ENCODE peak calls at places on chromosomes 4 and X, in five cellular contexts. One of them, this sample, is unnamed.
A peak's percentile ranks its signal among the peaks of the same experiment; 100 is the strongest.

GRCh38 chr4:182809417-182810102 is 107.6 kb downstream of the DCTD start:
- DNase-seq in cardiac fibroblast: no peak
- DNase-seq in AG09309: no peak
- DNase-seq in astrocyte of the cerebellum: no peak
- DNase-seq in lower leg skin: no peak
- DNase-seq in this sample: peak; percentile 6

GRCh38 chr4:112289407-112290253 is 3.9 kb upstream of the TIFA start:
- DNase-seq in cardiac fibroblast: no peak
- DNase-seq in AG09309: no peak
- DNase-seq in astrocyte of the cerebellum: no peak
- DNase-seq in lower leg skin: no peak
- DNase-seq in this sample: no peak

GRCh38 chr4:71229477-71230257 is 109.2 kb upstream of the SLC4A4 start:
- DNase-seq in cardiac fibroblast: peak; percentile 64
- DNase-seq in AG09309: no peak
- DNase-seq in astrocyte of the cerebellum: peak; percentile 38
- DNase-seq in lower leg skin: no peak
- DNase-seq in this sample: peak; percentile 74

GRCh38 chrX:15930585-15930984 is 76.0 kb upstream of the AP1S2 start:
- DNase-seq in cardiac fibroblast: peak; percentile 66
- DNase-seq in AG09309: peak; percentile 28
- DNase-seq in astrocyte of the cerebellum: peak; percentile 29
- DNase-seq in lower leg skin: no peak
- DNase-seq in this sample: peak; percentile 72

GRCh38 chr4:1992468-1993168 is 16.2 kb downstream of the NELFA start:
- DNase-seq in cardiac fibroblast: no peak
- DNase-seq in AG09309: no peak
- DNase-seq in astrocyte of the cerebellum: no peak
- DNase-seq in lower leg skin: peak; percentile 79
- DNase-seq in this sample: no peak

GRCh38 chr4:186161138-186161537 is 30.2 kb upstream of the CYP4V2 start:
- DNase-seq in cardiac fibroblast: no peak
- DNase-seq in AG09309: no peak
- DNase-seq in astrocyte of the cerebellum: no peak
- DNase-seq in lower leg skin: no peak
- DNase-seq in this sample: no peak

GRCh38 chr4:186587416-186588018 is 32.1 kb upstream of the MTNR1A start:
- DNase-seq in cardiac fibroblast: peak; percentile 78
- DNase-seq in AG09309: no peak
- DNase-seq in astrocyte of the cerebellum: peak; percentile 46
- DNase-seq in lower leg skin: peak; percentile 90
- DNase-seq in this sample: peak; percentile 58

GRCh38 chrX:44705817-44706551 is 137.8 kb upstream of the DUSP21 start:
- DNase-seq in cardiac fibroblast: no peak
- DNase-seq in AG09309: no peak
- DNase-seq in astrocyte of the cerebellum: no peak
- DNase-seq in lower leg skin: peak; percentile 29
- DNase-seq in this sample: peak; percentile 1

GRCh38 chr4:1407657-1408333 is 1.6 kb upstream of the NKX1-1 start:
- DNase-seq in cardiac fibroblast: no peak
- DNase-seq in AG09309: no peak
- DNase-seq in astrocyte of the cerebellum: no peak
- DNase-seq in lower leg skin: peak; percentile 49
- DNase-seq in this sample: no peak

GRCh38 chr4:159142254-159142653 is 39.4 kb downstream of the RAPGEF2 start:
- DNase-seq in cardiac fibroblast: peak; percentile 69
- DNase-seq in AG09309: no peak
- DNase-seq in astrocyte of the cerebellum: no peak
- DNase-seq in lower leg skin: no peak
- DNase-seq in this sample: peak; percentile 52

GRCh38 chr4:151322565-151322964 is 2.8 kb downstream of the SH3D19 start:
- DNase-seq in cardiac fibroblast: no peak
- DNase-seq in AG09309: no peak
- DNase-seq in astrocyte of the cerebellum: no peak
- DNase-seq in lower leg skin: no peak
- DNase-seq in this sample: peak; percentile 7

GRCh38 chr4:126761947-126762650 is 870.7 kb upstream of the INTU start:
- DNase-seq in cardiac fibroblast: no peak
- DNase-seq in AG09309: no peak
- DNase-seq in astrocyte of the cerebellum: no peak
- DNase-seq in lower leg skin: no peak
- DNase-seq in this sample: no peak

GRCh38 chr4:112916868-112917267 is 132.6 kb upstream of the ANK2 start:
- DNase-seq in cardiac fibroblast: peak; percentile 55
- DNase-seq in AG09309: no peak
- DNase-seq in astrocyte of the cerebellum: peak; percentile 31
- DNase-seq in lower leg skin: no peak
- DNase-seq in this sample: peak; percentile 54

GRCh38 chrX:151206871-151207270 is 30.5 kb downstream of the GPR50 start:
- DNase-seq in cardiac fibroblast: no peak
- DNase-seq in AG09309: no peak
- DNase-seq in astrocyte of the cerebellum: no peak
- DNase-seq in lower leg skin: no peak
- DNase-seq in this sample: no peak

GRCh38 chrX:48474127-48474526 is 1.9 kb upstream of the FTSJ1 start:
- DNase-seq in cardiac fibroblast: peak; percentile 47
- DNase-seq in AG09309: no peak
- DNase-seq in astrocyte of the cerebellum: no peak
- DNase-seq in lower leg skin: no peak
- DNase-seq in this sample: no peak

GRCh38 chr4:147596377-147596776 is 20.8 kb upstream of the TMEM184C start:
- DNase-seq in cardiac fibroblast: no peak
- DNase-seq in AG09309: no peak
- DNase-seq in astrocyte of the cerebellum: no peak
- DNase-seq in lower leg skin: no peak
- DNase-seq in this sample: no peak

GRCh38 chrX:18887177-18887820 is 96.6 kb downstream of the PHKA2 start:
- DNase-seq in cardiac fibroblast: no peak
- DNase-seq in AG09309: no peak
- DNase-seq in astrocyte of the cerebellum: no peak
- DNase-seq in lower leg skin: no peak
- DNase-seq in this sample: no peak

GRCh38 chrX:54012830-54013500 is 31.3 kb downstream of the PHF8 start:
- DNase-seq in cardiac fibroblast: no peak
- DNase-seq in AG09309: no peak
- DNase-seq in astrocyte of the cerebellum: no peak
- DNase-seq in lower leg skin: no peak
- DNase-seq in this sample: no peak

GRCh38 chr4:26073886-26074560 is 160.0 kb downstream of the SMIM20 start:
- DNase-seq in cardiac fibroblast: no peak
- DNase-seq in AG09309: no peak
- DNase-seq in astrocyte of the cerebellum: no peak
- DNase-seq in lower leg skin: no peak
- DNase-seq in this sample: no peak

GRCh38 chrX:15769300-15769954 is 20.9 kb upstream of the ZRSR2 start:
- DNase-seq in cardiac fibroblast: no peak
- DNase-seq in AG09309: no peak
- DNase-seq in astrocyte of the cerebellum: no peak
- DNase-seq in lower leg skin: no peak
- DNase-seq in this sample: peak; percentile 39

GRCh38 chrX:140815868-140816267 is 106.3 kb downstream of the LINC00632 start:
- DNase-seq in cardiac fibroblast: peak; percentile 52
- DNase-seq in AG09309: peak; percentile 2
- DNase-seq in astrocyte of the cerebellum: peak; percentile 8
- DNase-seq in lower leg skin: no peak
- DNase-seq in this sample: peak; percentile 40

DNA sequence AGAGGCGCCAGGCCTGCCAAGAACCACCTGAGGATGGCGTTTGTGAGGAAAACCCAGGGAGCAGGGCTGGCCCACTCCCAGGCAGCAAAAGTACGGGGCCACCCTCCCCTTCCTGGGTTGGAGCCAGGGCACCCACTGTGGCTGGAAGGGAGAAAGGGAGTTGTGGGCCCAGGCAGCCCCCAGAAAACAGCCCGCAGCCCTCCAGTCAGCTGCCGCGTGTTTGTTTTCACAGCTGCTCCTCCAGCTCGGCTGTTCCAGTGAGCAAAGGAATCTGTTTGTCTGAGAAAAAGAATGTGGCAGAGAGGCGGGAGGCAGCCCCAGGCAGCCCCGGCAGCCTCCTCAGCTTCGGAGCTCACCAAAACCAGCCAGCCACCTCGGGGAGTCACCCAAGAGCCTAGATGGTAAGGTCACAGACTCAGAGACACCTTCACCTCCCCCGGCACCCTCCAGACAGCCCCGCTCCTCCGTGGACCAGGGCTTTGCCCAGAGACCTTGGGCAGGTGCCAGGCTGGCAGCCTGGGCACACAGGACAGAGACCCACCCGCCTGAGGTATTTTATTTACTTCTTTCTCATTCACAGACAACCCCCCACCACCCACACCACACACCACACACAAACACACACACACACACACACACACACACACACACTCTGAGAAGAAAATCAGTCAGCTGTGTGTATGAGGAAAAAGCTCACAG is 338.1 kb downstream of the BCOR start:
- DNase-seq in cardiac fibroblast: peak; percentile 72
- DNase-seq in AG09309: no peak
- DNase-seq in astrocyte of the cerebellum: peak; percentile 56
- DNase-seq in lower leg skin: no peak
- DNase-seq in this sample: peak; percentile 73
- TF ChIP-seq CTCF in cardiac fibroblast: no peak
- TF ChIP-seq CTCF in AG09309: no peak
- TF ChIP-seq CTCF in astrocyte of the cerebellum: no peak
- TF ChIP-seq CTCF in lower leg skin: no peak
- TF ChIP-seq CTCF in this sample: no peak

GRCh38 chr4:110074570-110074969 is 123.8 kb downstream of the ELOVL6 start:
- DNase-seq in cardiac fibroblast: no peak
- DNase-seq in AG09309: no peak
- DNase-seq in astrocyte of the cerebellum: no peak
- DNase-seq in lower leg skin: no peak
- DNase-seq in this sample: no peak
- H3K4me3 ChIP-seq in cardiac fibroblast: no peak overlapping the region
- H3K4me3 ChIP-seq in AG09309: no peak overlapping the region
- H3K4me3 ChIP-seq in astrocyte of the cerebellum: no peak overlapping the region
- H3K4me3 ChIP-seq in lower leg skin: no peak overlapping the region
- H3K4me3 ChIP-seq in this sample: no peak overlapping the region

GRCh38 chr4:142660728-142661127 is 185.4 kb downstream of the INPP4B start:
- DNase-seq in cardiac fibroblast: no peak
- DNase-seq in AG09309: no peak
- DNase-seq in astrocyte of the cerebellum: no peak
- DNase-seq in lower leg skin: no peak
- DNase-seq in this sample: no peak
- TF ChIP-seq CTCF in cardiac fibroblast: no peak
- TF ChIP-seq CTCF in AG09309: no peak
- TF ChIP-seq CTCF in astrocyte of the cerebellum: no peak
- TF ChIP-seq CTCF in lower leg skin: no peak
- TF ChIP-seq CTCF in this sample: peak; percentile 11

DNA sequence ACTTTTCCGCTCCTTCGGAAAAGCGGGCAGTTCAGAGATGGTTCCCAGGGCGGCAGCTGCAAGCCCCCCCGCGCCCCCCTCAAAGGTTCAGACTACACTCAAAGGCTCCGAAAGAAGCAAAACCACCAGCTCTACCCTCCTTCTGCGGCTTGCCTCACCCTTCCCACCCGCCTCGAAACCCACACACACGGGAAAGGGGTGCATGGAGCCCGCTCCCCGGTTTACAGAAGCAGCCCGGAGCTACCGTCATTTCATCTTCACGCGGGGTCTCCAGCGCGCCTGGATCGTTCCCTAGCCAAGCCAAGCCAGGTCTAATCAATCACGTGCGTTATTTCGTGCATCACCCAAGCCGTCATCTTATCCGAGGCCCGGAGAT is 1.2 kb downstream of the NLGN4X start:
- DNase-seq in cardiac fibroblast: no peak
- DNase-seq in AG09309: no peak
- DNase-seq in astrocyte of the cerebellum: no peak
- DNase-seq in lower leg skin: no peak
- DNase-seq in this sample: no peak
- H3K4me3 ChIP-seq in cardiac fibroblast: no peak overlapping the region
- H3K4me3 ChIP-seq in AG09309: no peak overlapping the region
- H3K4me3 ChIP-seq in astrocyte of the cerebellum: peak overlapping the region; percentile 62
- H3K4me3 ChIP-seq in lower leg skin: no peak overlapping the region
- H3K4me3 ChIP-seq in this sample: no peak overlapping the region

DNA sequence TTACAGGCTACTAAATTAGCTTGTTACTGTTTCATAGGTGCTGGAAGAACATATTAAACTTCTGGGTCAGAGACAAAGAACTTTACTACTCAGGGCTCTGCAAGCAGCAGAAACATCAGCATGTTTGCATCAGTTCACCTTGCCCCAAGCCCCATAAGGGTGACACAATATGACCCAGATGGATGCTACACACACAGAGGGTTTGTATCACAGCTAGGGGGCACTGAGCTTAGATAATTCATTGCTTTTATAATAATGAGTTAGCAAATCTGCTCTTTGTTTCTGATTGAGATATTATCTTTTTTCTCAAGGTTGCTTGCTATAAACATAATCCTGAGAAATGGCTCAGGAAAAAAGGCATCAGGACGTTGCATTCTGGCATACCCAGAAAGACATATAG is 4.8 kb upstream of the SYNPO2 start:
- DNase-seq in cardiac fibroblast: peak; percentile 9
- DNase-seq in AG09309: no peak
- DNase-seq in astrocyte of the cerebellum: no peak
- DNase-seq in lower leg skin: no peak
- DNase-seq in this sample: no peak
- TF ChIP-seq CTCF in cardiac fibroblast: peak; percentile 30
- TF ChIP-seq CTCF in AG09309: peak; percentile 17
- TF ChIP-seq CTCF in astrocyte of the cerebellum: peak; percentile 21
- TF ChIP-seq CTCF in lower leg skin: no peak
- TF ChIP-seq CTCF in this sample: no peak

GRCh38 chr4:52052475-52052780 is 1.3 kb downstream of the SPATA18 start:
- DNase-seq in cardiac fibroblast: peak; percentile 78
- DNase-seq in AG09309: no peak
- DNase-seq in astrocyte of the cerebellum: no peak
- DNase-seq in lower leg skin: no peak
- DNase-seq in this sample: peak; percentile 30
- H3K4me3 ChIP-seq in cardiac fibroblast: peak overlapping the region; percentile 72
- H3K4me3 ChIP-seq in AG09309: peak overlapping the region; percentile 92
- H3K4me3 ChIP-seq in astrocyte of the cerebellum: peak overlapping the region; percentile 70
- H3K4me3 ChIP-seq in lower leg skin: no peak overlapping the region
- H3K4me3 ChIP-seq in this sample: peak overlapping the region; percentile 82